ENCODE peak calls at places on chromosome 21, in six cellular contexts. R, F, J, L, A and C are unnamed samples.

GRCh38 chr21:45224189-45224938 is 63.3 kb downstream of the POFUT2 start:
- DNase-seq in J (no peak), F (no peak), L (no peak), A (no peak), R (peak), C (no peak)

GRCh38 chr21:40575983-40576382 is 271.0 kb downstream of the DSCAM start:
- DNase-seq in A (peak), L (no peak), R (no peak), F (no peak), J (no peak), C (no peak)

GRCh38 chr21:35611752-35612151 is 448.6 kb downstream of the SETD4 start:
- DNase-seq in R (no peak), L (no peak), J (no peak), A (peak), F (no peak), C (no peak)

GRCh38 chr21:22120616-22121266 is 1122.5 kb downstream of the NCAM2 start:
- DNase-seq in F (no peak), R (no peak), J (no peak), A (no peak), L (no peak), C (no peak)

GRCh38 chr21:44748621-44749020 is 37.2 kb upstream of the TSPEAR start:
- DNase-seq in R (no peak), L (no peak), A (no peak), J (no peak), F (no peak), C (no peak)

GRCh38 chr21:14850394-14850793 is 214.4 kb downstream of the NRIP1 start:
- DNase-seq in L (no peak), J (no peak), F (no peak), R (no peak), A (peak), C (no peak)

GRCh38 chr21:18244721-18245486 is at the start of gene CHODL:
- DNase-seq in L (no peak), R (no peak), A (no peak), F (peak), J (no peak), C (no peak)

GRCh38 chr21:45490049-45490731 is 52.0 kb downstream of the SLC19A1 start:
- DNase-seq in A (no peak), J (no peak), R (no peak), L (no peak), F (no peak), C (no peak)

GRCh38 chr21:44647222-44647552 is 973 bp downstream of the KRTAP10-11 start:
- DNase-seq in F (peak), L (no peak), A (no peak), J (no peak), R (no peak), C (no peak)

GRCh38 chr21:38771536-38771935 is 34.2 kb upstream of the ETS2 start:
- DNase-seq in F (no peak), A (peak), L (no peak), J (no peak), R (no peak), C (no peak)

GRCh38 chr21:33642896-33643657 is 776 bp downstream of the ITSN1 start:
- DNase-seq in L (no peak), F (peak), J (no peak), A (peak), R (peak), C (peak)

GRCh38 chr21:45110873-45111624 is 36.7 kb downstream of the ADARB1 start:
- DNase-seq in R (no peak), A (no peak), J (no peak), F (no peak), L (no peak), C (peak)